ENCODE peak calls at places on chromosome 20, in four cellular contexts. K, S, Z and L are unnamed samples.

GRCh38 chr20:2387180-2387577 is 6.5 kb downstream of the TGM6 start:
- DNase-seq in Z (no peak), S (peak; percentile 21), K (peak; percentile 55), L (peak; percentile 5)

GRCh38 chr20:48970681-48971370 is 49.3 kb downstream of the ARFGEF2 start:
- DNase-seq in K (no peak), S (no peak), Z (no peak), L (no peak)

GRCh38 chr20:45338121-45339030 is 9.8 kb downstream of the SDC4 start:
- DNase-seq in S (no peak), Z (no peak), K (no peak), L (no peak)

GRCh38 chr20:19699132-19699971 is 58.7 kb upstream of the RIN2 start:
- DNase-seq in S (no peak), K (no peak), Z (no peak), L (no peak)

GRCh38 chr20:32091888-32092346 is 17.6 kb upstream of the TM9SF4 start:
- DNase-seq in K (peak; percentile 79), Z (peak; percentile 53), S (no peak), L (peak; percentile 49)

GRCh38 chr20:41671143-41671542 is 53.0 kb upstream of the CHD6 start:
- DNase-seq in K (no peak), Z (no peak), S (no peak), L (no peak)

GRCh38 chr20:31716818-31717477 is 5.7 kb downstream of the BCL2L1 start:
- DNase-seq in K (no peak), S (no peak), Z (no peak), L (no peak)

GRCh38 chr20:53328956-53329355 is 264.7 kb downstream of the ZNF217 start:
- DNase-seq in Z (no peak), K (no peak), S (no peak), L (no peak)

GRCh38 chr20:5996765-5997164 is 46.3 kb downstream of the MCM8 start:
- DNase-seq in S (peak; percentile 40), Z (peak; percentile 27), K (no peak), L (no peak)

GRCh38 chr20:51442602-51443001 is 99.9 kb downstream of the NFATC2 start:
- DNase-seq in S (no peak), Z (no peak), K (no peak), L (no peak)

DNA sequence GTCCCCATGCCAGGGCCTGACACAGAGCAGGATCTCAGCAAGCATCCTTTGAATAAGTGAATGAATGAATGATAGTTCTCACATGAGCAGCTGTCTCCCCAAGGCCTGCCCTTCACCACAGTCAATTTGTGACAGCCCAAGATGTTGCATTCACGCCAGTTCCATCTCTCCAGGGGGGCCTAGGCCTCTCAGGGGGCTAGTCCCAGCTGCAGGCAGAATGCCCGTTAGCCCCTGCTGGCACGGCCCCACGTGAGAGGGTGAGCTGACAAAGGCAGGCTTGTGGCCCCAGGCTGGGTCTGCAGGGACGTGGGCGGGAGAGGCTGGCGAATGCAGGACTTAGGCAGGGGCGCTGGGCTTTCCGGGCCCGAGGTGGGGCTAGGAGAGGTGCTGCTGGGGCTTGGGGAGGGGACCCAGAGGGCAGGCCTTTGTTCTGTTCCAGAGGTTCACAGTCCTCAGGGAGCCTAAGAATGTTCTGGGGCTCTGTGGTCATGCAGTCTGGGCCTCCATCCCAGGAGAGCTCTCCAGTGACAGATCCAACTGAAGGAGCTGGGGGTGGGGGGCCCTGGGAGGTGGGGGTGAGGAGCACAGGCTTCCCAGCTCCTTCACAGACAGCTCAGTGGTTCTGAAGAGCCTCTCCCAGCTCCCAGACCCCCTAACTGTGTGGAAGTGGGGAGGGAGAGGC is 30.5 kb upstream of the TLDC2 start:
- DNase-seq in S (no peak), Z (no peak), K (no peak), L (no peak)
- TF ChIP-seq SPI1 in S (no peak), Z (no peak), K (no peak), L (no peak)

GRCh38 chr20:23408957-23409356 is 12.3 kb downstream of the NAPB start:
- DNase-seq in S (no peak), K (no peak), Z (no peak), L (no peak)

GRCh38 chr20:23413862-23414422 is 7.3 kb downstream of the NAPB start:
- DNase-seq in K (no peak), Z (no peak), S (no peak), L (no peak)

GRCh38 chr20:23409800-23410199 is 11.5 kb downstream of the NAPB start:
- DNase-seq in K (no peak), S (no peak), Z (no peak), L (no peak)

GRCh38 chr20:23414526-23415188 is 6.6 kb downstream of the NAPB start:
- DNase-seq in S (no peak), Z (no peak), K (no peak), L (no peak)

DNA sequence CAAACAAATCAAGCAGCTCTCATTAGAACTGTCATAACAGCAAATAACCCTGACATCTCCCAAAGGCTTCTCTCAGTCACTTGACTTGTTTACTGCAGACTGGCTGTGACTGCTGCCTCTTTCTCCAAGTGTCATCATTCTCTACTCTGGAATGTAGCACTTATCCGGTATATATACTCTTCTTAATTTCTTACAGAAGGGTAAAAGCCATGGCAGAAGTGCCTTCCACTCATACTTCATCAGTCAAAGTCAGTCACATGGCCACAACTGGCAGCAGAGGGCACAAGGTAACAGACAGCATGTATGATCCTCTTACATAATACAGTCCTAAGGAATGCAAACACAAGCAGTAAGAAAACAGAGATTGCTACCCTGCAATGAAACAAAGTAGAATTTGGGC is 9.3 kb downstream of the NAPB start:
- DNase-seq in S (no peak), K (no peak), Z (no peak), L (no peak)
- TF ChIP-seq SPI1 in S (no peak), K (no peak), Z (no peak), L (no peak)

DNA sequence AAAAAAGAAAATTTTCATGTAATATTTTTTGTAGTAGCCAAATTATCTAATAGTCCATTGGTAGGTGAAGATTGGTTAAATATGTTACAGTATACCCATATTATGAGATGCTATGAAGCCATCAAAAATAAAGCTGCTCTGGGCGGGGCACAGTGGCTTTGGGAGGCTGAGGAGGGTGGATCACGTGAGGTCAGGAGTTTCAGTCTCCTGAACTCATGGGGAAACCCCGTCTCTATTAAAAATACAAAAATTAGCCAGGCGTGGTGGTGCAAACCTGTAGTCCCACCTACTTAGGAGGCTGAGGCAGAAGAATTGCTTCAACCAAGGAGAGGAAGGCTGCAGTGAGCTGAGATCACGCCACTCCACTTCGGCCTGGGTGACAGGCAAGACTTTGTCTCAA is 360.5 kb downstream of the KIF16B start:
- DNase-seq in S (no peak), K (no peak), Z (no peak), L (no peak)
- TF ChIP-seq SPI1 in S (no peak), K (no peak), Z (no peak), L (no peak)

DNA sequence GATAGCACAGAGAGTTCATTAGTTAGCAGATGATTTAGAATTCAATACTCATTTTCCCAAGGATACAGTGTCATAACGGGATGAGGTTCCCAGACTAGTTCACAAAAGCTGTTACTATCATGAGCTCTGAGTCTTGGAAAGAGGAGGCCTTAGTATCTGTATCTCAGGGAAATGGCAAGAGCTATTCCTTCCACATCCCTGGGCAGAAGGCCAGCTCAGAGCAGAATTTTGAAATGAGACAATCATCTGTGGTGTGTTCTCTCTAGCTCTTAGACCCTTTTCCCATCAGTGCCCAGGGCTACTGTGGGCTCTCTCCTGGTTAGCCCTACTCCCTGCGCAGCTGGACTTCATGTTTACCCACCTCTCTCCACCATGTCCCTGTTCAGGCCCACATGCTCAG is 64.5 kb downstream of the JAG1 start:
- DNase-seq in Z (no peak), K (no peak), S (no peak), L (no peak)
- TF ChIP-seq SPI1 in Z (no peak), K (no peak), S (no peak), L (no peak)

DNA sequence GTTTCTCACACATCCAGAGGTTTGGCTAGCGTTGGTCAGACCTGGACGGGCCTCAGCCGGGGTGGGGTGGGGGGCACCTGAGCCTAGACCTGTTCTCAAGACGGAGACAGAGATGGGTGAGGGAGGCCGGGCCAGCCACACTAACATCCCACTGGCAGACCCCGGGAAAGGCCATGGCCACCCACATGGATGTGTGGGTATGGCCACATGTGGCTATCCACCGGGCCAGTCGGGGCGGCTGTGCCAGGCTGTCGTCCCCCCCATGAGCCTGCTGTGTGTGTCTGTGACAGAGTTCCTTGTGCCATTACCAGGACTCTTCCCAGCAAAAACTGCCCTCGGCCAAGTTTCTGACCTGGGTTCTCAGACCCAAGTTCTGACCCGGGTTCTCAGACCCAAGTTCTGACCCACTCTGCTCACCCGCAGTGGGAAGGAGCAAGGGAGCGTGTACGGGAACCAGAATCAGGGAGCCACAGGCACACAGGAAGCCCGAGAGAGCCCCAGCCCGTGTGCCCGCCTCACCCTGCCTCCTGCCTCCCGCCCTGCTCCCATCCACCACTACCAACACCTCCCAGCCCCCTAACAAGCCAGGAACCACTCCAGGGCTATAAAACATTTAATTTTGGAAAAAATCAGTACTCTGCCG is 255.5 kb downstream of the TAF4 start:
- DNase-seq in Z (no peak), K (no peak), S (no peak), L (no peak)
- TF ChIP-seq SPI1 in Z (no peak), K (no peak), S (no peak), L (no peak)

GRCh38 chr20:40305303-40305702 is 383.7 kb downstream of the MAFB start:
- DNase-seq in K (no peak), S (no peak), Z (no peak), L (no peak)

GRCh38 chr20:40313730-40314129 is 375.3 kb downstream of the MAFB start:
- DNase-seq in K (no peak), Z (no peak), S (no peak), L (no peak)

GRCh38 chr20:40307937-40308478 is 381.0 kb downstream of the MAFB start:
- DNase-seq in S (no peak), Z (no peak), K (no peak), L (no peak)

GRCh38 chr20:40314278-40314677 is 374.8 kb downstream of the MAFB start:
- DNase-seq in K (no peak), S (no peak), Z (no peak), L (no peak)

GRCh38 chr20:40309731-40310130 is 379.3 kb downstream of the MAFB start:
- DNase-seq in S (no peak), Z (no peak), K (no peak), L (no peak)
- TF ChIP-seq SPI1 in S (no peak), Z (no peak), K (no peak), L (no peak)

GRCh38 chr20:63241272-63241671 is 5.6 kb downstream of the BIRC7 start:
- DNase-seq in S (no peak), Z (no peak), K (no peak), L (no peak)
- TF ChIP-seq SPI1 in S (no peak), Z (no peak), K (no peak), L (no peak)

GRCh38 chr20:62766716-62767115 is 29.6 kb upstream of the MRGBP start:
- DNase-seq in K (no peak), S (no peak), Z (no peak), L (no peak)
- TF ChIP-seq SPI1 in K (no peak), S (no peak), Z (no peak), L (no peak)